ENCODE peak calls at places on chromosomes 1 and 21, in seven cellular contexts. E is IMR-90, A is H1, O is K562, L is HCT116, C is HepG2, T is GM12878. W is an unnamed sample.

GRCh38 chr1:36665478-36666080 is 182.9 kb upstream of the CSF3R start:
- DNase-seq in O (no peak), L (no peak), A (no peak), C (no peak), E (no peak), T (no peak), W (no peak)

GRCh38 chr1:226111109-226111864 is 48.8 kb downstream of the H3-3A start:
- DNase-seq in O (peak), L (no peak), E (no peak), T (no peak), C (no peak), A (peak), W (no peak)

GRCh38 chr1:155598842-155599331 is 11.1 kb upstream of the MSTO1 start:
- DNase-seq in E (peak), L (no peak), A (peak), C (no peak), O (no peak), T (no peak), W (no peak)

GRCh38 chr1:156385534-156386031 is 16.6 kb downstream of the RHBG start:
- DNase-seq in E (peak), A (peak), C (peak), T (no peak), O (peak), L (peak), W (peak)

GRCh38 chr1:19457555-19457954 is 27.8 kb downstream of the CAPZB start:
- DNase-seq in T (no peak), L (no peak), E (no peak), O (no peak), C (no peak), A (no peak), W (no peak)

GRCh38 chr1:231160851-231161710 is 777 bp upstream of the TRIM67 start:
- DNase-seq in E (no peak), C (no peak), O (no peak), A (peak), L (no peak), T (no peak), W (no peak)

GRCh38 chr1:223714849-223715709 is 2.7 kb downstream of the CAPN2 start:
- DNase-seq in C (no peak), O (peak), A (no peak), L (peak), T (no peak), E (peak), W (peak)

GRCh38 chr21:30415993-30416392 is 9.7 kb downstream of the KRTAP13-3 start:
- DNase-seq in L (no peak), O (no peak), A (no peak), T (no peak), E (no peak), C (no peak), W (no peak)

GRCh38 chr1:29490204-29490934 is 254.0 kb downstream of the PTPRU start:
- DNase-seq in E (no peak), L (no peak), O (no peak), C (no peak), T (no peak), A (peak), W (no peak)

GRCh38 chr1:168758503-168758902 is 29.5 kb upstream of the DPT start:
- DNase-seq in C (no peak), T (no peak), O (no peak), A (no peak), E (no peak), L (no peak), W (no peak)

GRCh38 chr1:107572674-107573205 is 392.2 kb downstream of the VAV3 start:
- DNase-seq in C (no peak), L (no peak), A (no peak), T (no peak), O (no peak), E (peak), W (peak)

GRCh38 chr21:46661211-46661625 is 25.7 kb downstream of the PRMT2 start:
- DNase-seq in O (no peak), L (no peak), C (no peak), A (peak), E (peak), T (no peak), W (no peak)

GRCh38 chr1:20183876-20184275 is 2.0 kb upstream of the UBXN10 start:
- DNase-seq in T (no peak), A (no peak), O (no peak), L (no peak), C (peak), E (no peak), W (no peak)

DNA sequence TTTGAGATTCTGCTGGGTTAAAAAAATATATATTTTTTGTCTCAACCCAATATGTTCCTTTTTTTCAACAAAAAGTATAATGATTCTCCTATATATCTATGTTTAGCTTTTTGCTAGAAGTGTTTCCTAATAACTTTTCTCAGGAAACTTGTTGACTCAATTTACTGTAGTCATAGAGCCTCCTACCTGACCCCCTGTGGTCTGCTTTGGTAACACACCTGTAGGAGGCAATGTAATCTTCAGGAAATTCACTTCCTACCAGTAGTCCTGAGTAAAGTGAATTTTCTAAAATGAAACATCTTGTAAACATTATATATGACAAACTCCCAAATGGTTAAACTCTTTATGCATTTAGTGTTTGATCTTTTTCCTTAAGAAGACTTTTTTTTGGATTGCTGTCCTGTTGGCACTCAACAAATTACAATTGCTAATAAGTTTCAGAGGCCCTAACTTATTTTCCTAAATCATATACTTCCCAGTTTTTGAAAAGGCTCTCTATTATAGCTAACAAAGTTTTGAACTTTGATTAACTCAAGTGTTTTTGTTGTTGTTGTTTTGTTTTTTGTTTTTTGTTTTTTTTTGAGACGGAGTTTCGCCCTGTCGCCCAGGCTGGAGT is 118.3 kb downstream of the OLFML2B start:
- DNase-seq in L (peak), E (peak), O (peak), A (no peak), C (peak), T (no peak), W (peak)
- TF ChIP-seq CEBPB in L (no peak), E (no peak), O (no peak), A (no peak), C (no peak), T (no peak), W (no peak)

GRCh38 chr21:33360871-33361602 is 36.3 kb downstream of the IFNAR1 start:
- DNase-seq in O (peak), T (peak), E (peak), L (no peak), A (peak), C (peak), W (peak)
- TF ChIP-seq CEBPB in O (no peak), T (no peak), E (no peak), L (no peak), A (no peak), C (no peak), W (no peak)

DNA sequence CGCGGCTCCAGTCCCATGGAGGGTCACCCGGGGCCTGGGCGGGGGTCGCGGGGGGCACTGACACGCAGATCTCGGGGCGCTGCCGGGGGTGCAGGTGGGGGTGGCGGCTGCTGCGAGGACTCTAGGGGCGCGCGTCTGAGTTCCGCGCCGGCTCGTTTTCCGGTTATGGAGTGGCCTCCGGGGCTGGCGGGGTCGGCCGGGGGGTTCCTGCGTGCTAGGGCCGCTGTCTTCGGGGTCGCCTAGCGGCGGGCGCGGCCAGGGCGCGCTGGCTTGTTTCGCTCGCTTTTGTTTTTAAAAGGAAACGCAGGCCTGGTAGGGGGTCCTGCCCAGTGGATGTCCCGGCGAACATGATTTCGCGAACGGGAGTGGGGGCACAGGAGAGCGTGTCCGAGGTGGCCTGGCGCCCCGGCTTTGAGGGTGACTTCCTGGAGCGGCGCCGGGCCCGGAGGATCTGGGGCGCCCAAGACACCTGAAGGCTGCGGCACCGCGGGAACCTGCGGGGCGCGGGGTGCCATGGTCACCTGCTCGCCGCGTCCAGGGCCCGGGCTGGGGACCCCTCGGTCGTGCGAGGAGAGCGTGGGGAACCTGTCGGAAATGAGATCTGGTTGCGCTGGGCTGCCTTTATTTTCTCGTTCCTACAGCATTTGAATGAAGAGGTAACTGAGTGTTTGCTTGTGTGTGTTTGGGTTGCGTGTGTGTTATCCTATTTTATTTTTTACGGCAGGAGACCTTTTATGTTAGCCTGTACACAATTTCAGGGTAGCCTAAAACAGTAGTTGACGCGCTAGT is 618 bp downstream of the ETS2 start:
- DNase-seq in T (no peak), L (no peak), A (peak), C (no peak), E (no peak), O (peak), W (no peak)
- TF ChIP-seq CEBPB in T (no peak), L (no peak), A (no peak), C (no peak), E (no peak), O (no peak), W (no peak)

GRCh38 chr1:230067441-230067870 is 418 bp downstream of the GALNT2 start:
- DNase-seq in L (no peak), O (peak), A (peak), T (no peak), C (peak), E (no peak), W (peak)
- TF ChIP-seq CEBPB in L (no peak), O (peak), A (no peak), T (no peak), C (no peak), E (peak), W (no peak)

DNA sequence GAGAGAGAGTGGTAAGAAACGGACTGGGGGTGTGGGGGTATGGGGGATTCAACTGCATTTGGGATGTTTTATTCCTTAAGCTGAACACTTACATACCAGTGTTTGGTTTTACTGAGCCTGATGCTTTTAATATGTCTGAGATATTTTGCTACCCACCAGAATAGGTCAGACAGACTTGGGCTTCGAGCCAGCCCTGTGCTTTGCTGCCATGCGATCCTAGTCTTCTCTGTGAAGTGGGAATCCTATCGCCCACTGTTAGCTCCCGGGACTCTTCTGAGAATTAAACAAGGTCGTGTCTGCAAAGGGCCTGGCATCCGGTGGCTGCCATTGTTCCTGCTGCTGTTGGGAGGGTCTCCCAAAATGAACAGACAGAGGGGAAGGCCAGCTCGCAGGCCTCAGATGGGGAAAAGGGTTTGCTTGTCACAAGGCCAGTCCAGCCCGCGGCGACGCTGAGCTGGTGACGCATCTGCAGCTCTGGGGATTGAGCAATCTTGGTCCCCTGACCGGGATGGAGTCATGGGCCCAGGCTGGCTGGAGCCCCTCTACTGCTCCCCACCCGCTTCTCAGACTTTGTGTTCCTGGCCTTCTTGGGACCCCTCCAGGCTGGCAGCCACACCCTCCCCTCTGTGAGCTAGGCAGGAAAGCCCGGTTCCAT is 26.9 kb upstream of the ECE1 start:
- DNase-seq in A (no peak), L (no peak), T (no peak), C (no peak), O (no peak), E (peak), W (no peak)
- TF ChIP-seq CEBPB in A (peak), L (no peak), T (no peak), C (peak), O (peak), E (peak), W (no peak)

W was measured in A549.